ENCODE peak calls at places on chromosomes 6 and 20, in eight cellular contexts. One of them, this sample, is unnamed.

GRCh38 chr6:27771240-27771639 is 141.0 kb downstream of the OR2B2 start:
- DNase-seq in stimulated activated CD4-positive, alpha-beta T cell treated with anti-CD3 and anti-CD28 coated beads, Interleukin-15, amount 100 ng/mL, for 24 hours: no peak
- DNase-seq in HAP-1: no peak
- DNase-seq in CD4-positive, CD25-positive, alpha-beta regulatory T cell: no peak
- DNase-seq in D341Med: no peak
- DNase-seq in hepatocyte: no peak
- DNase-seq in AG04449: no peak
- DNase-seq in activated gamma-delta T cell treated with anti-CD3 and anti-CD28 coated beads, Interleukin-2, amount 50 U/mL, for 16 hours: no peak
- DNase-seq in this sample: no peak

GRCh38 chr6:68572525-68572924 is 62.6 kb upstream of the ADGRB3 start:
- DNase-seq in stimulated activated CD4-positive, alpha-beta T cell treated with anti-CD3 and anti-CD28 coated beads, Interleukin-15, amount 100 ng/mL, for 24 hours: peak; percentile 17
- DNase-seq in HAP-1: peak; percentile 86
- DNase-seq in CD4-positive, CD25-positive, alpha-beta regulatory T cell: peak; percentile 39
- DNase-seq in D341Med: peak; percentile 83
- DNase-seq in hepatocyte: peak; percentile 59
- DNase-seq in AG04449: no peak
- DNase-seq in activated gamma-delta T cell treated with anti-CD3 and anti-CD28 coated beads, Interleukin-2, amount 50 U/mL, for 16 hours: no peak
- DNase-seq in this sample: peak; percentile 54

GRCh38 chr20:37567671-37568588 is 40.3 kb upstream of the BLCAP start:
- DNase-seq in stimulated activated CD4-positive, alpha-beta T cell treated with anti-CD3 and anti-CD28 coated beads, Interleukin-15, amount 100 ng/mL, for 24 hours: no peak
- DNase-seq in HAP-1: peak; percentile 32
- DNase-seq in CD4-positive, CD25-positive, alpha-beta regulatory T cell: no peak
- DNase-seq in D341Med: no peak
- DNase-seq in hepatocyte: no peak
- DNase-seq in AG04449: no peak
- DNase-seq in activated gamma-delta T cell treated with anti-CD3 and anti-CD28 coated beads, Interleukin-2, amount 50 U/mL, for 16 hours: no peak
- DNase-seq in this sample: no peak

GRCh38 chr6:131362696-131363095 is 210.3 kb upstream of the ARG1 start:
- DNase-seq in stimulated activated CD4-positive, alpha-beta T cell treated with anti-CD3 and anti-CD28 coated beads, Interleukin-15, amount 100 ng/mL, for 24 hours: no peak
- DNase-seq in HAP-1: no peak
- DNase-seq in CD4-positive, CD25-positive, alpha-beta regulatory T cell: no peak
- DNase-seq in D341Med: no peak
- DNase-seq in hepatocyte: no peak
- DNase-seq in AG04449: no peak
- DNase-seq in activated gamma-delta T cell treated with anti-CD3 and anti-CD28 coated beads, Interleukin-2, amount 50 U/mL, for 16 hours: no peak
- DNase-seq in this sample: no peak

GRCh38 chr6:123913858-123914257 is 110.2 kb downstream of the NKAIN2 start:
- DNase-seq in stimulated activated CD4-positive, alpha-beta T cell treated with anti-CD3 and anti-CD28 coated beads, Interleukin-15, amount 100 ng/mL, for 24 hours: no peak
- DNase-seq in HAP-1: no peak
- DNase-seq in CD4-positive, CD25-positive, alpha-beta regulatory T cell: no peak
- DNase-seq in D341Med: no peak
- DNase-seq in hepatocyte: no peak
- DNase-seq in AG04449: no peak
- DNase-seq in activated gamma-delta T cell treated with anti-CD3 and anti-CD28 coated beads, Interleukin-2, amount 50 U/mL, for 16 hours: no peak
- DNase-seq in this sample: no peak

GRCh38 chr20:32474967-32475819 is 109.9 kb downstream of the NOL4L start:
- DNase-seq in stimulated activated CD4-positive, alpha-beta T cell treated with anti-CD3 and anti-CD28 coated beads, Interleukin-15, amount 100 ng/mL, for 24 hours: no peak
- DNase-seq in HAP-1: peak; percentile 53
- DNase-seq in CD4-positive, CD25-positive, alpha-beta regulatory T cell: no peak
- DNase-seq in D341Med: no peak
- DNase-seq in hepatocyte: peak; percentile 97
- DNase-seq in AG04449: peak; percentile 62
- DNase-seq in activated gamma-delta T cell treated with anti-CD3 and anti-CD28 coated beads, Interleukin-2, amount 50 U/mL, for 16 hours: no peak
- DNase-seq in this sample: peak; percentile 87

GRCh38 chr6:142886431-142887170 is 58.4 kb downstream of the HIVEP2 start:
- DNase-seq in stimulated activated CD4-positive, alpha-beta T cell treated with anti-CD3 and anti-CD28 coated beads, Interleukin-15, amount 100 ng/mL, for 24 hours: no peak
- DNase-seq in HAP-1: no peak
- DNase-seq in CD4-positive, CD25-positive, alpha-beta regulatory T cell: peak; percentile 76
- DNase-seq in D341Med: no peak
- DNase-seq in hepatocyte: peak; percentile 41
- DNase-seq in AG04449: no peak
- DNase-seq in activated gamma-delta T cell treated with anti-CD3 and anti-CD28 coated beads, Interleukin-2, amount 50 U/mL, for 16 hours: no peak
- DNase-seq in this sample: peak; percentile 31

GRCh38 chr20:31274441-31274840 is 17.0 kb downstream of the DEFB115 start:
- DNase-seq in stimulated activated CD4-positive, alpha-beta T cell treated with anti-CD3 and anti-CD28 coated beads, Interleukin-15, amount 100 ng/mL, for 24 hours: no peak
- DNase-seq in HAP-1: no peak
- DNase-seq in CD4-positive, CD25-positive, alpha-beta regulatory T cell: no peak
- DNase-seq in D341Med: no peak
- DNase-seq in hepatocyte: no peak
- DNase-seq in AG04449: no peak
- DNase-seq in activated gamma-delta T cell treated with anti-CD3 and anti-CD28 coated beads, Interleukin-2, amount 50 U/mL, for 16 hours: no peak
- DNase-seq in this sample: no peak

GRCh38 chr20:59706106-59706693 is 101.9 kb downstream of the PHACTR3 start:
- DNase-seq in stimulated activated CD4-positive, alpha-beta T cell treated with anti-CD3 and anti-CD28 coated beads, Interleukin-15, amount 100 ng/mL, for 24 hours: no peak
- DNase-seq in HAP-1: no peak
- DNase-seq in CD4-positive, CD25-positive, alpha-beta regulatory T cell: no peak
- DNase-seq in D341Med: no peak
- DNase-seq in hepatocyte: no peak
- DNase-seq in AG04449: no peak
- DNase-seq in activated gamma-delta T cell treated with anti-CD3 and anti-CD28 coated beads, Interleukin-2, amount 50 U/mL, for 16 hours: no peak
- DNase-seq in this sample: no peak

GRCh38 chr6:148538251-148539190 is 195.9 kb downstream of the SASH1 start:
- DNase-seq in stimulated activated CD4-positive, alpha-beta T cell treated with anti-CD3 and anti-CD28 coated beads, Interleukin-15, amount 100 ng/mL, for 24 hours: no peak
- DNase-seq in HAP-1: peak; percentile 41
- DNase-seq in CD4-positive, CD25-positive, alpha-beta regulatory T cell: no peak
- DNase-seq in D341Med: no peak
- DNase-seq in hepatocyte: no peak
- DNase-seq in AG04449: no peak
- DNase-seq in activated gamma-delta T cell treated with anti-CD3 and anti-CD28 coated beads, Interleukin-2, amount 50 U/mL, for 16 hours: no peak
- DNase-seq in this sample: no peak

GRCh38 chr6:125104425-125104824 is 49.1 kb upstream of the TPD52L1 start:
- DNase-seq in stimulated activated CD4-positive, alpha-beta T cell treated with anti-CD3 and anti-CD28 coated beads, Interleukin-15, amount 100 ng/mL, for 24 hours: no peak
- DNase-seq in HAP-1: peak; percentile 32
- DNase-seq in CD4-positive, CD25-positive, alpha-beta regulatory T cell: no peak
- DNase-seq in D341Med: no peak
- DNase-seq in hepatocyte: no peak
- DNase-seq in AG04449: peak; percentile 80
- DNase-seq in activated gamma-delta T cell treated with anti-CD3 and anti-CD28 coated beads, Interleukin-2, amount 50 U/mL, for 16 hours: no peak
- DNase-seq in this sample: no peak

GRCh38 chr6:89242574-89243330 is 25.6 kb upstream of the GABRR1 start:
- DNase-seq in stimulated activated CD4-positive, alpha-beta T cell treated with anti-CD3 and anti-CD28 coated beads, Interleukin-15, amount 100 ng/mL, for 24 hours: no peak
- DNase-seq in HAP-1: peak; percentile 81
- DNase-seq in CD4-positive, CD25-positive, alpha-beta regulatory T cell: peak; percentile 42
- DNase-seq in D341Med: peak; percentile 62
- DNase-seq in hepatocyte: peak; percentile 72
- DNase-seq in AG04449: peak; percentile 28
- DNase-seq in activated gamma-delta T cell treated with anti-CD3 and anti-CD28 coated beads, Interleukin-2, amount 50 U/mL, for 16 hours: no peak
- DNase-seq in this sample: peak; percentile 52

GRCh38 chr6:153231048-153231635 is 100.1 kb upstream of the RGS17 start:
- DNase-seq in stimulated activated CD4-positive, alpha-beta T cell treated with anti-CD3 and anti-CD28 coated beads, Interleukin-15, amount 100 ng/mL, for 24 hours: peak; percentile 51
- DNase-seq in HAP-1: peak; percentile 34
- DNase-seq in CD4-positive, CD25-positive, alpha-beta regulatory T cell: peak; percentile 26
- DNase-seq in D341Med: peak; percentile 66
- DNase-seq in hepatocyte: peak; percentile 73
- DNase-seq in AG04449: no peak
- DNase-seq in activated gamma-delta T cell treated with anti-CD3 and anti-CD28 coated beads, Interleukin-2, amount 50 U/mL, for 16 hours: no peak
- DNase-seq in this sample: peak; percentile 38